ENCODE peak calls at places on chromosomes 7 and 10, in seven cellular contexts. P, A, I, E, Y, T and B are unnamed samples.

GRCh38 chr7:134548877-134549276 is at the start of gene AKR1B15:
- DNase-seq in P (peak), A (no peak), I (no peak), E (no peak), Y (no peak), T (no peak), B (no peak)

GRCh38 chr7:129168219-129168991 is 20.0 kb upstream of the SMO start:
- DNase-seq in P (no peak), A (no peak), I (peak), E (peak), Y (no peak), T (no peak), B (peak)

GRCh38 chr10:99394256-99394655 is 36.2 kb downstream of the GOT1 start:
- DNase-seq in P (no peak), A (no peak), I (no peak), E (no peak), Y (peak), T (no peak), B (no peak)

GRCh38 chr7:112789824-112790650 is at the start of gene TMEM168:
- DNase-seq in P (peak), A (peak), I (peak), E (peak), Y (peak), T (peak), B (peak)

GRCh38 chr10:116096501-116096900 is 176.5 kb downstream of the GFRA1 start:
- DNase-seq in P (no peak), A (no peak), I (no peak), E (no peak), Y (no peak), T (no peak), B (no peak)

GRCh38 chr7:124566576-124566975 is 199.0 kb downstream of the GPR37 start:
- DNase-seq in P (no peak), A (no peak), I (peak), E (peak), Y (no peak), T (no peak), B (no peak)

GRCh38 chr10:31929260-31929985 is 792 bp upstream of the ARHGAP12 start:
- DNase-seq in P (peak), A (no peak), I (peak), E (peak), Y (peak), T (peak), B (peak)

GRCh38 chr7:117068511-117069155 is 115.3 kb downstream of the ST7 start:
- DNase-seq in P (no peak), A (no peak), I (no peak), E (peak), Y (no peak), T (no peak), B (no peak)

GRCh38 chr10:7084255-7085005 is 326.4 kb downstream of the SFMBT2 start:
- DNase-seq in P (no peak), A (no peak), I (no peak), E (no peak), Y (no peak), T (no peak), B (no peak)

GRCh38 chr10:35300063-35300699 is 36.1 kb upstream of the CCNY start:
- DNase-seq in P (peak), A (peak), I (no peak), E (no peak), Y (no peak), T (no peak), B (peak)

GRCh38 chr7:94391716-94392390 is 2.8 kb upstream of the COL1A2 start:
- DNase-seq in P (peak), A (no peak), I (peak), E (peak), Y (peak), T (no peak), B (peak)

GRCh38 chr7:150359007-150359917 is 9.4 kb upstream of the REPIN1 start:
- DNase-seq in P (no peak), A (no peak), I (no peak), E (no peak), Y (no peak), T (no peak), B (no peak)

GRCh38 chr7:139972000-139972399 is 90.8 kb downstream of the PARP12 start:
- DNase-seq in P (no peak), A (no peak), I (no peak), E (peak), Y (no peak), T (no peak), B (no peak)

GRCh38 chr7:69757990-69758430 is 159.7 kb downstream of the AUTS2 start:
- DNase-seq in P (peak), A (no peak), I (no peak), E (no peak), Y (no peak), T (no peak), B (no peak)

GRCh38 chr7:28174901-28175661 is 5.5 kb downstream of the JAZF1 start:
- DNase-seq in P (peak), A (no peak), I (no peak), E (no peak), Y (no peak), T (no peak), B (no peak)

GRCh38 chr7:95687759-95688343 is 84.5 kb upstream of the DYNC1I1 start:
- DNase-seq in P (peak), A (peak), I (peak), E (peak), Y (peak), T (peak), B (peak)

GRCh38 chr10:96357038-96357620 is 1.7 kb downstream of the OPALIN start:
- DNase-seq in P (no peak), A (no peak), I (no peak), E (no peak), Y (no peak), T (no peak), B (no peak)

GRCh38 chr7:126445991-126446390 is 806.8 kb downstream of the GRM8 start:
- DNase-seq in P (no peak), A (no peak), I (no peak), E (no peak), Y (peak), T (no peak), B (no peak)

GRCh38 chr7:50939026-50939425 is 156.3 kb upstream of the GRB10 start:
- DNase-seq in P (peak), A (no peak), I (no peak), E (no peak), Y (no peak), T (no peak), B (no peak)

GRCh38 chr7:44378744-44379143 is 53.4 kb upstream of the CAMK2B start:
- DNase-seq in P (peak), A (no peak), I (no peak), E (no peak), Y (no peak), T (no peak), B (no peak)

GRCh38 chr10:17838080-17838634 is 29.0 kb downstream of the MRC1 start:
- DNase-seq in P (no peak), A (no peak), I (no peak), E (no peak), Y (no peak), T (no peak), B (no peak)

GRCh38 chr7:102312317-102312716 is 25.6 kb downstream of the SH2B2 start:
- DNase-seq in P (no peak), A (no peak), I (no peak), E (no peak), Y (no peak), T (no peak), B (no peak)

GRCh38 chr7:47513741-47514241 is 68.1 kb downstream of the TNS3 start:
- DNase-seq in P (peak), A (no peak), I (peak), E (no peak), Y (no peak), T (no peak), B (peak)

GRCh38 chr7:39560398-39560797 is 5.8 kb upstream of the YAE1 start:
- DNase-seq in P (peak), A (no peak), I (no peak), E (no peak), Y (no peak), T (no peak), B (no peak)

GRCh38 chr7:8064828-8065227 is 96.2 kb downstream of the GLCCI1 start:
- DNase-seq in P (no peak), A (no peak), I (no peak), E (no peak), Y (no peak), T (no peak), B (no peak)

GRCh38 chr10:35192645-35193249 is 66.1 kb downstream of the CREM start:
- DNase-seq in P (no peak), A (no peak), I (no peak), E (no peak), Y (no peak), T (no peak), B (no peak)

GRCh38 chr7:16801111-16801542 is 3.7 kb downstream of the AGR2 start:
- DNase-seq in P (peak), A (peak), I (peak), E (peak), Y (peak), T (peak), B (peak)

GRCh38 chr7:106425017-106425719 is 140.4 kb upstream of the NAMPT start:
- DNase-seq in P (peak), A (no peak), I (no peak), E (no peak), Y (no peak), T (no peak), B (peak)

GRCh38 chr10:12742776-12743175 is 258.7 kb downstream of the CCDC3 start:
- DNase-seq in P (no peak), A (no peak), I (no peak), E (no peak), Y (no peak), T (no peak), B (no peak)

GRCh38 chr7:118078015-118078414 is 105.9 kb upstream of the LSM8 start:
- DNase-seq in P (no peak), A (no peak), I (no peak), E (no peak), Y (no peak), T (no peak), B (no peak)

GRCh38 chr10:14624600-14624999 is 150.1 kb downstream of the FAM107B start:
- DNase-seq in P (no peak), A (no peak), I (no peak), E (no peak), Y (no peak), T (no peak), B (no peak)

DNA sequence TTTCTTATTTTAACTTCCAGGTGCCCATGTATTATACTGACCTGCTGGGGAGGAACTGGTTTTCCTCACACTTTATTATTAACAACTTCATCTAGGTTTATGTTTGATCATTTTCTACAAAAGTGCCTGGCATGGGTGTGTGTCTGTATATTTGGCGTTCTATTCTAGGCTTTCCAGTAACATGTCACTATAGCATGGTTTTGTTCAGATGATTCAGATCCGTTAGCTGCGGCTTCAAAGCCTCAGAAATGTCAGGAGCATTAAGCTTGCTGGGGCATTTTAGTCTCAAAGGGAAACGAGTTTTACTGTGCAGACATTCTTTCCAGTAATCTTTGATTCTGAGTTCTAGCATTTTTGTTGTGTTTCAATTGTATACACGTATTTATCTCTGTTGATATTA is 2.3 kb downstream of the INPP5A start:
- DNase-seq in P (peak), A (no peak), I (no peak), E (no peak), Y (no peak), T (no peak), B (no peak)
- H3K4me2 ChIP-seq in P (peak), A (no peak), I (peak), E (peak), Y (no peak), T (peak), B (peak)

GRCh38 chr10:125548878-125549277 is 134.1 kb downstream of the TEX36 start:
- DNase-seq in P (no peak), A (no peak), I (no peak), E (no peak), Y (no peak), T (no peak), B (no peak)

GRCh38 chr10:125551247-125551646 is 131.7 kb downstream of the TEX36 start:
- DNase-seq in P (no peak), A (no peak), I (no peak), E (no peak), Y (no peak), T (no peak), B (no peak)

GRCh38 chr10:125549656-125550055 is 133.3 kb downstream of the TEX36 start:
- DNase-seq in P (no peak), A (no peak), I (no peak), E (no peak), Y (no peak), T (no peak), B (no peak)

GRCh38 chr10:125548356-125548755 is 134.6 kb downstream of the TEX36 start:
- DNase-seq in P (no peak), A (no peak), I (no peak), E (no peak), Y (no peak), T (no peak), B (no peak)

DNA sequence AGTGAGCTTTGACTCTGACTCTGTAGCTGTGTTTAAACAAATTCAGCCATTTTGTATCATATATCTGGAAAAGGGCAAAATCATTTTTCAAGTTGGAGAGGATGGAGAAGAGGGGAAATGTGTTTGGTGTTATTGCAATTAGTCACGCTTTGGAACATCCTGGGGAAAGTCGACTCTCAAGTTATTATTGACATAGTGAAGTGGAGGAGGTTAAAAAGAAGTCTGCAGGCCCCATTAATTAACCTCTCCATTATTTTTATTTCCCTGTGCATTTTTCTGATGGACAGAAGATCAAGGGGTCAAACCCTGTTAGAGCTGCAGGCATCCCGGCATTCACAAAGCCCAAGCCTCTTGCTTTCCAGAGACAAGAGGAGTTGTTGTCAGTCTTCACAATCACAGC is 132.6 kb downstream of the TEX36 start:
- DNase-seq in P (no peak), A (no peak), I (no peak), E (no peak), Y (no peak), T (no peak), B (no peak)
- TF ChIP-seq EZH2phosphoT487 in P (no peak), A (no peak), I (no peak), E (no peak), Y (no peak), T (no peak), B (no peak)

GRCh38 chr10:71773221-71773971 is at the start of gene VSIR:
- DNase-seq in P (peak), A (peak), I (peak), E (peak), Y (peak), T (peak), B (peak)
- H3K4me2 ChIP-seq in P (peak), A (peak), I (peak), E (peak), Y (peak), T (peak), B (peak)

DNA sequence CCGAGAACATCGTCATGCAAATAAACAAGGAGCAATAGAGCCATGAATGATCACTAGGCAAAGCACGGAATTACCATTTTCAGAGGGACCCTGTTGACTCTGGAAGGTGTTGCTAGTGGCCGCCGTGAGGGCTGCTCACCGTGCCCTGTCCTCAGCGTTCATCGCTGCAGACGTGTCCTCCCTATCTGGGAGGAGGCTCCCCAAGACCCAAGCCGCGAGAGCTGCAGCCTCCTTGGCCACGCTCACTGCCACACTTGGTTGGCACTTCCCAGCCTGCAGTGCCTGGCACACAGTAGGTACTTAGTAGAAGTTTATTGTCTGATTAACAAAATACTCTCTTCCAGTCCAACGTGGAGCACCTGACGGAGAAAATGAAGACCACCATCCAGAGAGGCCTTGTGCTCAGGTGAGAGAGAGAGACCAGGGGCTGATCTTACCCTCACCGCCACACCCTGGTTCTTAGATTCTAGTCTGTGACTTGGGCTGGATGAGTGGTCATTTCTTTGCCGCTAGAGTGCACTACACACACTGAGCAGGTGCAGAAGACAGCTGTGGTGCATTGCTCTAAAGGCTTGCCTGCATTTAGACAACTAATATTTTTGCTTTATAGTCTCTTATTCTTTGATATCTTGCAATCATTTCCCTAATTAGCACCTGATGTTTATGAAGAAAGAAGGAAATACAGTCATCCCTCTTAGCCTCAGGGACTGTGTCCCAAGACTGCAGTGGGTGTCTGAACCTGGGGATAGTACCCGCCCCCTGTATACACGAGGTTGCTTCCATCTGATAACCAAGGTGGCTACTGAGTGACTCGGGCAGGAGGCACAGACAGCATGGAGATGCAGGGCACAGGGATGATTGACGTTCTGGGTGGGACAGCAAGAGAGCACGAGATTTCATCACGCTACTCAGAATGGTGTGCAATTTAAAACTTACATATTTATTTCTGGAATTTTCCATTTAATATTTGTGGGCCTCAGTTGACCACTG is 40.3 kb downstream of the PITRM1 start:
- DNase-seq in P (peak), A (no peak), I (no peak), E (no peak), Y (no peak), T (no peak), B (no peak)
- TF ChIP-seq EZH2phosphoT487 in P (no peak), A (no peak), I (no peak), E (no peak), Y (no peak), T (no peak), B (no peak)

GRCh38 chr10:112957589-112958202 is 7.6 kb downstream of the TCF7L2 start:
- DNase-seq in P (peak), A (no peak), I (no peak), E (no peak), Y (no peak), T (no peak), B (no peak)
- H3K4me2 ChIP-seq in P (peak), A (peak), I (peak), E (peak), Y (no peak), T (no peak), B (peak)

GRCh38 chr10:23344251-23344841 is at the start of gene C10orf67:
- DNase-seq in P (peak), A (no peak), I (peak), E (peak), Y (no peak), T (no peak), B (peak)
- TF ChIP-seq EZH2phosphoT487 in P (no peak), A (no peak), I (peak), E (no peak), Y (no peak), T (no peak), B (no peak)

GRCh38 chr7:157683251-157684156 is 346.7 kb downstream of the DNAJB6 start:
- DNase-seq in P (no peak), A (no peak), I (peak), E (no peak), Y (no peak), T (no peak), B (no peak)

GRCh38 chr7:157682946-157683239 is 346.1 kb downstream of the DNAJB6 start:
- DNase-seq in P (no peak), A (no peak), I (no peak), E (no peak), Y (no peak), T (no peak), B (no peak)

GRCh38 chr7:157684596-157685429 is 348.0 kb downstream of the DNAJB6 start:
- DNase-seq in P (no peak), A (no peak), I (peak), E (no peak), Y (no peak), T (no peak), B (no peak)

GRCh38 chr7:157685430-157686284 is 348.9 kb downstream of the DNAJB6 start:
- DNase-seq in P (no peak), A (no peak), I (peak), E (no peak), Y (no peak), T (no peak), B (no peak)

DNA sequence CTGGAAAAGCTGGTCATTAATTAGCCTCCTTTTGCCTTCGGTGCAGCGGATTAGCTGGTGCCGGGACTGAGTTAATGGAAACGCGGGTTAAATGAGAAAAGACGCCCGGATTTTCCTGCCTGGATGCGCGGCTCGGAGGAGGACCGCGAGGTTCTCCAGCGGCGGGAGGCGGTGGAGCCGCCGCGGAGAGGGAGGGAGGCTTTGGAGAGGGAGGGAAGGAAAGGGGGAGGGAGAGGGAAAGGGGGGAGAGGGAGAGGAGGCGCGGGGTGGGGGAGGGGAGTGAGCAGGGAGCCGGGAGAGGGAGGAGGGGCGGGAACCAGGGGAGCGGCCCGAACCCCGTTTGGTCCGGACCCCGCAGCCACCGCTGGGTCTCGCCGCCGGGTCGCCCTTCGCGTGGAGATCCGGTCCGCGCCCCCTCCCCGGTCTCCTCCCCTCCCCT is 347.4 kb downstream of the DNAJB6 start:
- DNase-seq in P (no peak), A (no peak), I (peak), E (peak), Y (no peak), T (no peak), B (no peak)
- H3K4me2 ChIP-seq in P (no peak), A (no peak), I (peak), E (peak), Y (no peak), T (no peak), B (peak)

DNA sequence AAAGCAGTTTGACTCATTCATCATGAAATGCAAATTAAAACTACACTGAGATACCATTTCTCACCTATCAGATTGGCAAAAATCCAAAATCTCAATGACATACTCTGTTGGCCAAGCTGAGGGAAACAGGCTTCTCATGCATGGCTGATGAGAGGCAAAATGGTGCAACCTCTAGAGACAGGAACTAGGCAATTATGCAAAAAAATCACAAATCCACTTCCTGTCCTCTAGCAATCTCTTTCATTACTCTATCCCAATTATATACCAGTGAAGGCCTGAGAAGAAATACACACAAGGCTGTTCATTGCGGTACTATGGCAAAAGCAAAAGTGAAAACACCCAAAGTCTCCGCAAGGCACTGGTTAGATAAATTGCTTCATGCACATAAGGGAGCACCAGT is 25.9 kb upstream of the PTPRN2 start:
- DNase-seq in P (peak), A (no peak), I (no peak), E (no peak), Y (no peak), T (peak), B (no peak)
- TF ChIP-seq EZH2phosphoT487 in P (no peak), A (no peak), I (no peak), E (no peak), Y (no peak), T (no peak), B (no peak)